ENCODE peak calls at places on chromosomes 16 and 17, in seven cellular contexts. T is activated effector memory CD4-positive, alpha-beta T cell treated with anti-CD3 and anti-CD28 coated beads, Interleukin-2, amount 50 U/mL, for 16 hours; Y is ACHN; A is iris pigment epithelial cell; O is lower lobe of right lung; S is SK-N-SH; J is A549. C is an unnamed sample.

GRCh38 chr17:45718791-45719190 is 65.3 kb upstream of the CRHR1 start:
- DNase-seq in T (no peak), Y (no peak), A (no peak), O (no peak), S (no peak), J (no peak), C (no peak)

GRCh38 chr16:1773703-1774455 is 945 bp upstream of the MRPS34 start:
- DNase-seq in T (peak), Y (peak), A (peak), O (no peak), S (no peak), J (no peak), C (no peak)

GRCh38 chr16:30697264-30698138 is 1.5 kb upstream of the SRCAP start:
- DNase-seq in T (no peak), Y (no peak), A (no peak), O (no peak), S (peak), J (peak), C (peak)

GRCh38 chr17:58156839-58157803 is 8.9 kb downstream of the OR4D1 start:
- DNase-seq in T (peak), Y (peak), A (peak), O (peak), S (peak), J (peak), C (peak)

GRCh38 chr17:69223809-69224208 is 4.8 kb downstream of the ABCA10 start:
- DNase-seq in T (no peak), Y (no peak), A (peak), O (no peak), S (no peak), J (no peak), C (no peak)

GRCh38 chr17:80220709-80221215 is 535 bp downstream of the SLC26A11 start:
- DNase-seq in T (no peak), Y (peak), A (peak), O (no peak), S (peak), J (peak), C (peak)

GRCh38 chr17:1067282-1067956 is 70.5 kb downstream of the TIMM22 start:
- DNase-seq in T (no peak), Y (no peak), A (peak), O (peak), S (no peak), J (peak), C (no peak)

GRCh38 chr17:7592422-7593021 is 2.6 kb upstream of the SOX15 start:
- DNase-seq in T (no peak), Y (no peak), A (no peak), O (no peak), S (no peak), J (no peak), C (no peak)

GRCh38 chr17:77085916-77086432 is 54.8 kb upstream of the SEC14L1 start:
- DNase-seq in T (no peak), Y (no peak), A (no peak), O (no peak), S (peak), J (no peak), C (no peak)

GRCh38 chr17:82948081-82948511 is 108.3 kb upstream of the ZNF750 start:
- DNase-seq in T (peak), Y (no peak), A (no peak), O (peak), S (no peak), J (no peak), C (no peak)

GRCh38 chr16:67372664-67373063 is 20.6 kb downstream of the TPPP3 start:
- DNase-seq in T (no peak), Y (peak), A (no peak), O (no peak), S (peak), J (no peak), C (peak)

GRCh38 chr17:79654960-79655382 is 44.1 kb upstream of the RBFOX3 start:
- DNase-seq in T (no peak), Y (no peak), A (no peak), O (no peak), S (peak), J (no peak), C (peak)

GRCh38 chr17:63629627-63630026 is 7.4 kb downstream of the MAP3K3 start:
- DNase-seq in T (no peak), Y (no peak), A (no peak), O (no peak), S (no peak), J (no peak), C (no peak)

GRCh38 chr16:15946257-15947044 is 3.0 kb upstream of the ABCC1 start:
- DNase-seq in T (no peak), Y (no peak), A (peak), O (no peak), S (no peak), J (peak), C (no peak)

GRCh38 chr17:55496094-55496881 is 15.0 kb downstream of the SMIM36 start:
- DNase-seq in T (no peak), Y (no peak), A (peak), O (no peak), S (no peak), J (peak), C (peak)

GRCh38 chr16:58414938-58415451 is 22.7 kb downstream of the GINS3 start:
- DNase-seq in T (no peak), Y (no peak), A (no peak), O (no peak), S (no peak), J (no peak), C (no peak)

GRCh38 chr16:83804366-83804765 is 3.4 kb upstream of the HSBP1 start:
- DNase-seq in T (no peak), Y (no peak), A (no peak), O (no peak), S (no peak), J (no peak), C (no peak)

GRCh38 chr16:54654429-54654828 is 276.2 kb upstream of the IRX5 start:
- DNase-seq in T (no peak), Y (no peak), A (no peak), O (no peak), S (no peak), J (no peak), C (no peak)

GRCh38 chr17:57868007-57868774 is 18.3 kb upstream of the MRPS23 start:
- DNase-seq in T (no peak), Y (peak), A (peak), O (peak), S (peak), J (peak), C (peak)

GRCh38 chr17:58303981-58304734 is 23.4 kb upstream of the MPO start:
- DNase-seq in T (peak), Y (peak), A (peak), O (peak), S (peak), J (peak), C (peak)

GRCh38 chr16:84040823-84041391 is 1.7 kb downstream of the SLC38A8 start:
- DNase-seq in T (no peak), Y (no peak), A (no peak), O (peak), S (no peak), J (no peak), C (no peak)